ENCODE peak calls at places on chromosomes 6 and 20, in six cellular contexts. P, D, C, G, A and V are unnamed samples. For H3K4me1 and H3K9me3, the result is how much of the 10 kb centered on the place peaks cover.

GRCh38 chr20:37204056-37204455 is 24.7 kb upstream of the MROH8 start:
- DNase-seq in P (no peak), D (no peak), G (no peak), C (no peak), A (no peak), V (no peak)

GRCh38 chr6:7541175-7542064 is at the start of gene DSP:
- DNase-seq in P (peak), G (peak), D (peak), A (peak), C (peak), V (no peak)

GRCh38 chr20:33441142-33441955 is 2.2 kb downstream of the SNTA1 start:
- DNase-seq in D (no peak), P (no peak), C (no peak), G (peak), A (no peak), V (no peak)

GRCh38 chr20:40659567-40659966 is 29.5 kb downstream of the MAFB start:
- DNase-seq in A (no peak), G (no peak), P (no peak), C (no peak), D (no peak), V (no peak)

GRCh38 chr20:58692579-58693225 is at the start of gene NPEPL1:
- DNase-seq in C (peak), D (peak), P (no peak), A (peak), G (peak), V (peak)

GRCh38 chr6:56688521-56688920 is 45.8 kb upstream of the DST start:
- DNase-seq in D (no peak), G (no peak), C (no peak), P (no peak), A (no peak), V (no peak)

GRCh38 chr6:46637145-46637544 is 15.5 kb downstream of the CYP39A1 start:
- DNase-seq in A (no peak), G (no peak), C (no peak), D (no peak), P (no peak), V (no peak)

GRCh38 chr20:36144336-36144735 is 10.2 kb upstream of the EPB41L1 start:
- DNase-seq in D (no peak), P (no peak), C (no peak), A (no peak), G (no peak), V (no peak)

GRCh38 chr6:113856571-113857564 is at the start of gene MARCKS:
- DNase-seq in P (peak), C (peak), D (peak), G (peak), A (peak), V (peak)

GRCh38 chr20:3704085-3704484 is 8.3 kb downstream of the SIGLEC1 start:
- DNase-seq in C (no peak), P (no peak), A (no peak), D (no peak), G (no peak), V (no peak)

GRCh38 chr6:95091823-95092436 is 485.4 kb upstream of the MANEA start:
- DNase-seq in A (no peak), C (no peak), P (no peak), D (no peak), G (no peak), V (no peak)

GRCh38 chr6:168361766-168362165 is 42.2 kb upstream of the DACT2 start:
- DNase-seq in A (no peak), C (no peak), D (peak), G (no peak), P (no peak), V (no peak)

GRCh38 chr6:149169761-149170359 is 147.7 kb upstream of the TAB2 start:
- DNase-seq in D (no peak), C (no peak), G (no peak), A (no peak), P (no peak), V (no peak)

GRCh38 chr20:2919518-2920245 is 46.4 kb downstream of the PTPRA start:
- DNase-seq in A (no peak), G (no peak), D (no peak), C (no peak), P (no peak), V (no peak)

GRCh38 chr6:24933868-24934401 is 1.8 kb downstream of the RIPOR2 start:
- DNase-seq in A (no peak), C (peak), P (no peak), D (no peak), G (no peak), V (no peak)

GRCh38 chr6:158972241-158973233 is 27.5 kb downstream of the RSPH3 start:
- DNase-seq in P (no peak), C (no peak), A (no peak), G (no peak), D (no peak), V (no peak)

GRCh38 chr20:62156592-62157386 is 13.2 kb downstream of the SS18L1 start:
- DNase-seq in D (peak), C (peak), P (no peak), A (peak), G (peak), V (peak)

GRCh38 chr20:20203784-20204183 is 151.5 kb downstream of the CFAP61 start:
- DNase-seq in G (no peak), A (no peak), D (no peak), P (no peak), C (no peak), V (no peak)

GRCh38 chr6:25017486-25017885 is 81.7 kb upstream of the RIPOR2 start:
- DNase-seq in G (no peak), P (no peak), A (no peak), D (no peak), C (no peak), V (no peak)

GRCh38 chr6:71038966-71039365 is 82.1 kb upstream of the B3GAT2 start:
- DNase-seq in D (no peak), A (no peak), G (no peak), C (no peak), P (no peak), V (no peak)

GRCh38 chr6:125598422-125598821 is 151.0 kb upstream of the HEY2 start:
- DNase-seq in D (no peak), G (peak), P (no peak), C (no peak), A (peak), V (no peak)

GRCh38 chr6:170271771-170272314 is 19.0 kb downstream of the DLL1 start:
- DNase-seq in P (no peak), C (no peak), G (no peak), D (no peak), A (peak), V (peak)

GRCh38 chr6:38212579-38212978 is 393.1 kb downstream of the ZFAND3 start:
- DNase-seq in D (no peak), G (peak), P (no peak), C (no peak), A (no peak), V (no peak)

GRCh38 chr6:11263185-11263817 is 30.8 kb upstream of the NEDD9 start:
- DNase-seq in G (peak), D (peak), A (peak), C (no peak), P (no peak), V (no peak)

GRCh38 chr6:99132026-99132425 is 184.3 kb upstream of the FBXL4 start:
- DNase-seq in D (no peak), G (no peak), A (no peak), C (no peak), P (no peak), V (no peak)

GRCh38 chr6:113361014-113361645 is 496.0 kb upstream of the MARCKS start:
- DNase-seq in P (no peak), C (no peak), G (no peak), A (no peak), D (no peak), V (no peak)

GRCh38 chr20:46214831-46215488 is 93.3 kb downstream of the CDH22 start:
- DNase-seq in A (no peak), G (no peak), C (no peak), D (no peak), P (no peak), V (no peak)

GRCh38 chr6:14544689-14545088 is 427.1 kb downstream of the CD83 start:
- DNase-seq in P (no peak), C (no peak), D (no peak), G (no peak), A (no peak), V (no peak)

GRCh38 chr6:156009656-156010055 is 554.0 kb upstream of the NOX3 start:
- DNase-seq in A (no peak), G (no peak), D (no peak), C (no peak), P (no peak), V (no peak)

GRCh38 chr6:157273756-157274088 is 49.6 kb downstream of the TMEM242 start:
- DNase-seq in A (peak), P (no peak), G (peak), C (no peak), D (peak), V (peak)

GRCh38 chr6:170243791-170244291 is 47.0 kb downstream of the DLL1 start:
- DNase-seq in C (no peak), P (no peak), G (no peak), A (no peak), D (no peak), V (no peak)

GRCh38 chr6:5422321-5422915 is 161.1 kb downstream of the FARS2 start:
- DNase-seq in A (no peak), G (no peak), C (peak), D (no peak), P (no peak), V (no peak)

GRCh38 chr6:11613858-11614257 is 76.3 kb downstream of the TMEM170B start:
- DNase-seq in C (no peak), G (no peak), D (no peak), A (no peak), P (no peak), V (no peak)

GRCh38 chr6:115932481-115932880 is 128.2 kb downstream of the FRK start:
- DNase-seq in C (no peak), G (no peak), D (no peak), P (no peak), A (no peak), V (no peak)

GRCh38 chr6:3766219-3766618 is 14.7 kb upstream of the PXDC1 start:
- DNase-seq in D (no peak), G (no peak), P (no peak), C (no peak), A (no peak), V (no peak)

GRCh38 chr20:33415948-33416347 is 14.6 kb upstream of the CDK5RAP1 start:
- DNase-seq in P (no peak), C (peak), D (no peak), A (no peak), G (peak), V (no peak)

GRCh38 chr6:121581327-121581726 is 145.9 kb downstream of the GJA1 start:
- DNase-seq in G (no peak), D (no peak), C (no peak), A (no peak), P (no peak), V (no peak)

GRCh38 chr6:26438000-26438399 is 2.3 kb upstream of the BTN3A3 start:
- DNase-seq in C (no peak), A (no peak), P (no peak), D (no peak), G (no peak), V (no peak)

GRCh38 chr6:26437550-26437949 is 2.8 kb upstream of the BTN3A3 start:
- DNase-seq in D (no peak), P (no peak), C (no peak), A (no peak), G (no peak), V (no peak)

GRCh38 chr6:26439151-26439550 is 1.2 kb upstream of the BTN3A3 start:
- DNase-seq in A (no peak), P (no peak), D (no peak), C (no peak), G (no peak), V (no peak)

GRCh38 chr6:26432622-26433021 is 7.7 kb upstream of the BTN3A3 start:
- DNase-seq in C (no peak), P (no peak), G (no peak), A (no peak), D (no peak), V (no peak)

DNA sequence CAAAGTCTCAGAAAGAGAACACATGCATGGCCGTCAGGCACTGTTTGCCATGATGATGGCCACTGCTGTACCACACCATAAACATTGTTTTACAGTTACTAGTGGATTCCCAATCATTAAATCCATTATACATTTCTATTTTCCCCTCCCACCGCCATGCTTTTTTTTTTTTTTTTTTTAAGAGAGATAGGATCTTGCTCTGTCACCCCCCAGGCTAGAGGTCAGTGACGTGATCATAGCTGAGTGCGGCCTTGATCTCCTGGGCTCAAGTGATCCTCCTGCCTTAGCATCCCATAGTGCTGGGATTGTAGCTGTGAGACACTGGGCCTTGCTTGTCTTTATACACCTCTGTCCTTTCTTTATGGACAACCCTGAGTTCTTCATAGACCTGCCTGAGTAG is 4.3 kb upstream of the BTN3A3 start:
- DNase-seq in A (no peak), D (no peak), P (no peak), G (no peak), C (no peak), V (no peak)
- H3K4me1 ChIP-seq in A (under half), D (under half), P (under half), G (under half), C (under half), V (under half)

DNA sequence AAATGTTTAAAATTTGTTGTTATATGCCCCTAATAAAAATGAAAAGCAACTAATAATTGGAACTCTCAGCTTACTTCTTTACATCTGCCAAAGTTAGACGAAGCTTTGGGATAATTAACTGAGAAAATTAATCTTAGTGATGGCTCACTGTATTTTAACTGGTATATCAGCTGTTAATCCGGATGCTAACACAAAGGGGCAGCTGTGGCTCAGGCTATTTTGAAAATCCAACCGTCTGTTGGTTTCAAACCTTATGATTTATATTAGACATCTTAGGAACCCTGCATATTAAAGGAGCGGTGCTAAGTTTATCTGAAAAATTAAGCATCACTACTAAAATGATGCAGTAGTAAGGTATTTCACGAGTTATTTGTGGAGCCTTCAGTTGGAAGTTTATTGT is 96.6 kb downstream of the AKAP7 start:
- DNase-seq in D (no peak), A (no peak), C (no peak), P (no peak), G (no peak), V (no peak)
- TF ChIP-seq CTCF in D (no peak), A (no peak), C (no peak), P (no peak), G (no peak), V (no peak)

GRCh38 chr6:82484001-82484400 is 120.4 kb downstream of the TPBG start:
- DNase-seq in A (no peak), G (no peak), C (no peak), P (no peak), D (no peak), V (no peak)
- H3K9me3 ChIP-seq in A (under half), G (under half), C (under half), P (under half), D (under half), V (under half)

GRCh38 chr20:25040438-25040831 is 17.5 kb downstream of the ACSS1 start:
- DNase-seq in C (no peak), A (peak), D (peak), P (peak), G (no peak), V (no peak)

GRCh38 chr20:25037288-25038102 is 20.4 kb downstream of the ACSS1 start:
- DNase-seq in P (no peak), G (no peak), D (no peak), C (no peak), A (no peak), V (no peak)

GRCh38 chr20:25039697-25040437 is 18.1 kb downstream of the ACSS1 start:
- DNase-seq in P (peak), C (no peak), A (peak), D (peak), G (peak), V (no peak)

GRCh38 chr20:25038103-25038410 is 19.9 kb downstream of the ACSS1 start:
- DNase-seq in A (no peak), G (no peak), D (no peak), C (no peak), P (no peak), V (no peak)

DNA sequence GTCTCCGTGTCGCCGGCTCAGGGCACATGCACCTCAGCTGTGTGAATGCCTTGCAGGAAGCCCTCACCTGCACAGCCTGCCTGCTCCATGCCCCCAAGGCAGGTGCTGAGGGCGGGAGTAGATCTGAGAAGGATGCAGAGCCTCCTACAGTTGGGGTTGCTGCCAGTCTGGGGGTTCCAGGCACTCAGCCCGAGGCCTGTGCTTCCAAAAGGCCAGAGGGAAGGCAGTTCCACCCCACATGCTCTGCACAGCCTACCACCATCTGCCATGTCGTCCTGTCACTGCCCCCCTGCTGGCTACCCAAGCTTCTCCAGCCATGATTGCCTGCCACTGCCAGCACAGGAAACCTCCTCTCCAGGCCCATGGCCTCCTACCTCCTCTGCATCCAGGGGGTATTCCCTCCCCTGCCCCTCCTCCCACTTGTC is 19.3 kb downstream of the ACSS1 start:
- DNase-seq in C (no peak), A (no peak), G (no peak), D (no peak), P (no peak), V (no peak)
- H3K4me1 ChIP-seq in C (under half), A (half or more), G (half or more), D (under half), P (under half), V (half or more)

GRCh38 chr6:108623995-108624394 is 63.3 kb downstream of the FOXO3 start:
- DNase-seq in C (no peak), G (no peak), D (no peak), A (no peak), P (no peak), V (no peak)

GRCh38 chr6:108626777-108627176 is 66.1 kb downstream of the FOXO3 start:
- DNase-seq in C (no peak), G (no peak), P (no peak), D (no peak), A (no peak), V (no peak)

GRCh38 chr6:108621117-108621516 is 60.4 kb downstream of the FOXO3 start:
- DNase-seq in C (no peak), G (no peak), A (no peak), P (no peak), D (no peak), V (no peak)

GRCh38 chr6:108619431-108620197 is 58.9 kb downstream of the FOXO3 start:
- DNase-seq in D (no peak), A (no peak), G (no peak), C (no peak), P (no peak), V (no peak)

GRCh38 chr6:108622601-108623335 is 62.1 kb downstream of the FOXO3 start:
- DNase-seq in A (peak), D (no peak), C (no peak), P (no peak), G (no peak), V (no peak)
- TF ChIP-seq CTCF in A (no peak), D (no peak), C (no peak), P (no peak), G (no peak), V (no peak)

GRCh38 chr6:159999240-159999671 is 30.4 kb downstream of the IGF2R start:
- DNase-seq in P (no peak), D (no peak), G (no peak), A (no peak), C (no peak), V (no peak)
- H3K9me3 ChIP-seq in P (under half), D (under half), G (under half), A (under half), C (under half), V (under half)